ENCODE peak calls at places on chromosomes 11 and 22, in five cellular contexts. S, K, A, Z and T are unnamed samples.

GRCh38 chr11:1953489-1954284 is 6.6 kb downstream of the MRPL23 start:
- DNase-seq in K (no peak), S (no peak), A (no peak), Z (no peak), T (no peak)

GRCh38 chr11:35082322-35083180 is 56.4 kb upstream of the CD44 start:
- DNase-seq in A (peak), S (peak), Z (peak), K (peak), T (peak)

GRCh38 chr11:30935861-30936260 is 349.7 kb upstream of the MPPED2 start:
- DNase-seq in Z (no peak), S (no peak), K (no peak), A (no peak), T (no peak)

GRCh38 chr22:37431811-37432707 is 4.8 kb upstream of the ELFN2 start:
- DNase-seq in Z (no peak), S (no peak), A (peak), K (peak), T (no peak)

GRCh38 chr11:70481625-70482528 is 83.5 kb downstream of the CTTN start:
- DNase-seq in S (peak), K (peak), Z (no peak), A (peak), T (no peak)

GRCh38 chr22:19620742-19621371 is 93.4 kb upstream of the SEPTIN5 start:
- DNase-seq in Z (no peak), S (no peak), A (peak), K (no peak), T (no peak)

GRCh38 chr11:942853-943252 is 17.2 kb downstream of the AP2A2 start:
- DNase-seq in Z (peak), A (peak), K (no peak), S (no peak), T (no peak)

GRCh38 chr11:88231894-88232482 is 56.7 kb upstream of the RAB38 start:
- DNase-seq in S (no peak), A (peak), K (peak), Z (peak), T (peak)

GRCh38 chr11:80320765-80321164 is 879.9 kb upstream of the TENM4 start:
- DNase-seq in K (no peak), A (no peak), Z (no peak), S (no peak), T (no peak)

GRCh38 chr11:132231656-132232173 is 861.3 kb downstream of the NTM start:
- DNase-seq in A (no peak), Z (no peak), K (no peak), S (no peak), T (no peak)

GRCh38 chr11:33536178-33536577 is 164.4 kb downstream of the C11orf91 start:
- DNase-seq in S (no peak), Z (no peak), A (no peak), K (no peak), T (no peak)

GRCh38 chr11:12402691-12403120 is 25.3 kb downstream of the PARVA start:
- DNase-seq in S (no peak), A (no peak), Z (no peak), K (no peak), T (no peak)

GRCh38 chr11:119990306-119991021 is 147.4 kb downstream of the TRIM29 start:
- DNase-seq in S (no peak), K (no peak), Z (no peak), A (peak), T (no peak)

GRCh38 chr11:32939046-32939445 is 46.4 kb downstream of the QSER1 start:
- DNase-seq in A (no peak), K (no peak), Z (no peak), S (no peak), T (peak)

GRCh38 chr11:2997406-2997805 is 5.3 kb upstream of the NAP1L4 start:
- DNase-seq in A (no peak), S (no peak), Z (no peak), K (no peak), T (no peak)

GRCh38 chr11:2419638-2420501 is 19.3 kb downstream of the TSSC4 start:
- DNase-seq in K (peak), Z (peak), S (peak), A (peak), T (peak)

GRCh38 chr22:21076907-21077625 is 31.3 kb downstream of the LRRC74B start:
- DNase-seq in S (no peak), Z (no peak), K (no peak), A (no peak), T (no peak)

GRCh38 chr11:67409261-67409666 is 5.4 kb downstream of the TBC1D10C start:
- DNase-seq in Z (no peak), S (peak), A (no peak), K (no peak), T (peak)

GRCh38 chr11:73283316-73284035 is 11.3 kb downstream of the P2RY6 start:
- DNase-seq in K (no peak), A (no peak), S (no peak), Z (no peak), T (no peak)

GRCh38 chr11:77446911-77447629 is 26.8 kb downstream of the PAK1 start:
- DNase-seq in S (no peak), A (no peak), K (no peak), Z (no peak), T (no peak)

GRCh38 chr11:19071255-19071654 is 10.7 kb upstream of the MRGPRX2 start:
- DNase-seq in S (peak), A (peak), Z (peak), K (peak), T (peak)

GRCh38 chr11:1892116-1892515 is 421 bp upstream of the PRR33 start:
- DNase-seq in S (no peak), K (no peak), Z (no peak), A (no peak), T (peak)

GRCh38 chr11:119671048-119671447 is 58.0 kb downstream of the NECTIN1 start:
- DNase-seq in A (peak), K (peak), Z (no peak), S (peak), T (no peak)

GRCh38 chr11:77188912-77189491 is 61.0 kb downstream of the MYO7A start:
- DNase-seq in K (no peak), A (no peak), S (peak), Z (no peak), T (no peak)

GRCh38 chr11:66462911-66463310 is 3.8 kb upstream of the PELI3 start:
- DNase-seq in S (no peak), A (peak), Z (no peak), K (no peak), T (no peak)

GRCh38 chr11:121520243-121521144 is 67.7 kb upstream of the SORL1-AS1 start:
- DNase-seq in Z (no peak), A (no peak), S (no peak), K (peak), T (no peak)

GRCh38 chr11:59859695-59860094 is 6.6 kb downstream of the TCN1 start:
- DNase-seq in S (no peak), A (peak), K (no peak), Z (no peak), T (no peak)

GRCh38 chr22:30607939-30608338 is 965 bp downstream of the TCN2 start:
- DNase-seq in A (peak), Z (no peak), S (no peak), K (no peak), T (peak)

GRCh38 chr11:35214792-35215193 is 75.8 kb downstream of the CD44 start:
- DNase-seq in Z (peak), A (peak), S (no peak), K (peak), T (no peak)

GRCh38 chr11:122656073-122656630 is 630 bp downstream of the UBASH3B start:
- DNase-seq in A (peak), Z (peak), K (peak), S (peak), T (peak)

GRCh38 chr22:42902875-42903510 is 45.9 kb upstream of the ARFGAP3 start:
- DNase-seq in S (peak), Z (peak), K (no peak), A (peak), T (no peak)

GRCh38 chr22:42904049-42904448 is 47.0 kb upstream of the ARFGAP3 start:
- DNase-seq in S (no peak), K (no peak), Z (no peak), A (no peak), T (no peak)

GRCh38 chr22:42905217-42905616 is 48.1 kb upstream of the ARFGAP3 start:
- DNase-seq in Z (no peak), K (no peak), S (no peak), A (peak), T (no peak)

GRCh38 chr22:42905702-42906183 is 48.7 kb upstream of the ARFGAP3 start:
- DNase-seq in A (peak), K (no peak), Z (no peak), S (peak), T (no peak)

GRCh38 chr22:42901790-42902508 is 44.9 kb upstream of the ARFGAP3 start:
- DNase-seq in Z (no peak), K (no peak), A (no peak), S (no peak), T (no peak)
- TF ChIP-seq CTCF in Z (peak), K (peak), A (peak), S (peak), T (peak)

DNA sequence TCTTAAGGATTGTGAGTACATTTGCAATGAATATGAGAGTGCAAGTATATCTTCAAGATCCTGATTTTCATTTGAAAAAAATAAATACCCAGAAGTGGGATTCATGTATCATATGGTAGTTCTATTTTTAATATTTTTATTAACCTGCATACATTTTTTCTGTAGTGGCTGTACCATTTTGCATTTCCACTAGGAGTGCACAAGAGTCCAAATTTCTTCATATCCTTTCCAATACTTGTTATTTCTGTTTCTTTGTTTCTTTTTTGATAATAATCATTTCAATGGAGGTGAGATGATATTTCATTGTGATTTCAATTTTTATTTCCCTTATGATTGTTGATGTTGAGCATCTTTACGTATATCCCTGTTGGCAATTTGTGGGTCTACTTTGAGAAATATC is 759.8 kb upstream of the CNTN5 start:
- DNase-seq in S (no peak), K (no peak), Z (no peak), A (no peak), T (no peak)
- TF ChIP-seq CTCF in S (no peak), K (peak), Z (peak), A (no peak), T (no peak)

GRCh38 chr22:50208430-50208938 is 7.7 kb downstream of the SELENOO start:
- DNase-seq in A (no peak), K (no peak), S (no peak), Z (no peak), T (no peak)
- TF ChIP-seq CTCF in A (no peak), K (no peak), S (no peak), Z (no peak), T (no peak)

GRCh38 chr22:27825174-27825573 is 23.6 kb upstream of the MN1 start:
- DNase-seq in K (no peak), S (no peak), A (no peak), Z (no peak), T (no peak)

GRCh38 chr22:27829620-27830019 is 28.1 kb upstream of the MN1 start:
- DNase-seq in K (no peak), S (no peak), Z (no peak), A (no peak), T (no peak)

GRCh38 chr22:27828214-27828587 is 26.6 kb upstream of the MN1 start:
- DNase-seq in A (no peak), K (no peak), S (no peak), Z (no peak), T (no peak)

GRCh38 chr22:27823221-27823620 is 21.7 kb upstream of the MN1 start:
- DNase-seq in S (no peak), K (no peak), A (no peak), Z (no peak), T (no peak)

DNA sequence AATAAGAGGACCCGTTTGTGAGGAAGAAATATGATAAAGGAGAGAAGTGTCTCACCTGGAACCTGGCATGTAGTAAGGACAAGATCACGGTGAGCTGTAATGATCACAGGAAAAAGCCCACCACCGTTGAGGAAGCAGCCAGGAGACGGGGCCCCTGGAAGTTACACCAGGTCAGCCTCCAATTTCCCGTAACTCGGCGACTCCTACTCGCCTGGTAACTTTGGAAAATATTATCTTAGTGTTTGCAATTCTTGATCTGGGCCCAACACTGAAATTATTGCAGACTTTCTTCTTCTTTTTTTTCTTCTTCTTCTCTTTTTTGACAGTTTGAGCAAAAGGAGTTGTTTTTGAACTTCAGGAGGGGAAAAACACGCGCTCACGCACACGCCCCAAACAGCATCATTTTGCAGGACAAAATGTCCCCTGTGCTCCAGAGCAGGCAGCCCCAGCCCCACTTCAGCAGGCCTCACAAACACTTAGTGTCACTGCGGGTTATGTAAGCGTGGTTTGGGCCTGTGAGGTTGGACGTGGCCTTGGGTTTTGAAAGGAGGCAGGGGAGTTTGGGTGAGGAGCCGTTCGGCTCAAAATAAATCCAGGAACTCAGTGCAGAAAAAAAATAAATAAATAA is 26.1 kb upstream of the MN1 start:
- DNase-seq in Z (no peak), S (no peak), K (no peak), A (no peak), T (no peak)
- TF ChIP-seq CTCF in Z (no peak), S (no peak), K (no peak), A (no peak), T (no peak)